ENCODE peak calls at places on chromosomes 2 and 18, in four cellular contexts. V, P, S and E are unnamed samples.

GRCh38 chr2:177281400-177282021 is 17.0 kb upstream of the NFE2L2 start:
- DNase-seq in V (no peak), P (no peak), S (no peak), E (no peak)

GRCh38 chr2:210461401-210461800 is 15.2 kb downstream of the LANCL1 start:
- DNase-seq in V (no peak), P (no peak), S (no peak), E (no peak)

GRCh38 chr2:147665035-147665434 is 179.8 kb upstream of the ACVR2A start:
- DNase-seq in V (no peak), P (no peak), S (no peak), E (no peak)

GRCh38 chr18:65752625-65753325 is 2.0 kb downstream of the CDH7 start:
- DNase-seq in V (no peak), P (no peak), S (no peak), E (no peak)

GRCh38 chr2:17958486-17959092 is 80.1 kb downstream of the KCNS3 start:
- DNase-seq in V (no peak), P (no peak), S (no peak), E (no peak)

GRCh38 chr2:69711971-69712370 is 30.0 kb upstream of the ANXA4 start:
- DNase-seq in V (no peak), P (no peak), S (no peak), E (no peak)

GRCh38 chr2:127655209-127656073 is 9.5 kb downstream of the GPR17 start:
- DNase-seq in V (no peak), P (no peak), S (no peak), E (no peak)

GRCh38 chr2:157052685-157053224 is 204.8 kb upstream of the GALNT5 start:
- DNase-seq in V (peak), P (no peak), S (peak), E (no peak)

GRCh38 chr2:143165291-143165690 is 36.1 kb downstream of the ARHGAP15 start:
- DNase-seq in V (no peak), P (no peak), S (no peak), E (no peak)

GRCh38 chr2:143398701-143399260 is 269.6 kb downstream of the ARHGAP15 start:
- DNase-seq in V (no peak), P (no peak), S (no peak), E (no peak)

GRCh38 chr2:239917128-239917956 is 107.8 kb downstream of the NDUFA10 start:
- DNase-seq in V (no peak), P (no peak), S (no peak), E (no peak)

GRCh38 chr18:8493141-8493540 is 116.1 kb upstream of the RAB12 start:
- DNase-seq in V (no peak), P (no peak), S (no peak), E (no peak)

GRCh38 chr2:50957880-50958279 is 74.1 kb downstream of the NRXN1 start:
- DNase-seq in V (peak), P (no peak), S (no peak), E (no peak)

GRCh38 chr2:69222984-69223658 is 163.9 kb downstream of the GFPT1 start:
- DNase-seq in V (peak), P (no peak), S (no peak), E (no peak)

GRCh38 chr2:119184512-119184911 is 26.0 kb upstream of the C1QL2 start:
- DNase-seq in V (no peak), P (no peak), S (no peak), E (no peak)

GRCh38 chr2:144198116-144198515 is 321.8 kb downstream of the ZEB2 start:
- DNase-seq in V (peak), P (no peak), S (peak), E (no peak)

GRCh38 chr2:233584210-233584609 is 17.6 kb upstream of the USP40 start:
- DNase-seq in V (no peak), P (no peak), S (no peak), E (no peak)

GRCh38 chr2:149715005-149715592 is 127.5 kb upstream of the MMADHC start:
- DNase-seq in V (peak), P (no peak), S (peak), E (peak)

GRCh38 chr2:127355407-127356008 is 32.3 kb downstream of the MAP3K2 start:
- DNase-seq in V (no peak), P (peak), S (peak), E (no peak)

GRCh38 chr2:101815739-101816391 is 118.4 kb downstream of the MAP4K4 start:
- DNase-seq in V (no peak), P (no peak), S (no peak), E (no peak)

GRCh38 chr2:119088416-119088815 is 70.1 kb downstream of the C1QL2 start:
- DNase-seq in V (no peak), P (no peak), S (no peak), E (no peak)

GRCh38 chr18:9961031-9961430 is 47.2 kb downstream of the VAPA start:
- DNase-seq in V (no peak), P (no peak), S (no peak), E (no peak)

GRCh38 chr2:46308081-46308480 is 10.9 kb downstream of the EPAS1 start:
- DNase-seq in V (no peak), P (no peak), S (no peak), E (no peak)

GRCh38 chr2:169705927-169706326 is 11.7 kb downstream of the PHOSPHO2 start:
- DNase-seq in V (peak), P (no peak), S (no peak), E (no peak)

GRCh38 chr18:7645756-7646155 is 78.6 kb downstream of the PTPRM start:
- DNase-seq in V (no peak), P (no peak), S (no peak), E (no peak)

GRCh38 chr2:95034818-95035217 is 9.3 kb downstream of the MAL start:
- DNase-seq in V (no peak), P (no peak), S (no peak), E (no peak)

GRCh38 chr2:84879595-84880394 is 1.1 kb downstream of the TRABD2A start:
- DNase-seq in V (no peak), P (no peak), S (no peak), E (peak)

GRCh38 chr2:135219226-135219625 is 167.1 kb downstream of the RAB3GAP1 start:
- DNase-seq in V (no peak), P (no peak), S (no peak), E (no peak)

GRCh38 chr2:183149489-183149888 is 25.2 kb downstream of the NUP35 start:
- DNase-seq in V (peak), P (no peak), S (no peak), E (no peak)

GRCh38 chr2:177275041-177275440 is 10.5 kb upstream of the NFE2L2 start:
- DNase-seq in V (peak), P (no peak), S (no peak), E (no peak)

GRCh38 chr2:104405628-104406027 is 448.3 kb upstream of the POU3F3 start:
- DNase-seq in V (no peak), P (no peak), S (no peak), E (no peak)

GRCh38 chr2:96265349-96265839 is 403 bp downstream of the TMEM127 start:
- DNase-seq in V (no peak), P (peak), S (peak), E (no peak)

GRCh38 chr2:96264086-96264485 is 1.7 kb downstream of the TMEM127 start:
- DNase-seq in V (peak), P (no peak), S (no peak), E (no peak)

GRCh38 chr2:96265840-96266569 is at the start of the genes CIAO1 and TMEM127:
- DNase-seq in V (peak), P (peak), S (peak), E (peak)

GRCh38 chr2:96262306-96262705 is 3.5 kb downstream of the TMEM127 start:
- DNase-seq in V (no peak), P (no peak), S (no peak), E (no peak)

GRCh38 chr2:96264656-96265348 is 995 bp downstream of the TMEM127 start:
- DNase-seq in V (peak), P (no peak), S (peak), E (no peak)
- TF ChIP-seq MAFK in V (no peak), P (no peak), S (no peak), E (no peak)

DNA sequence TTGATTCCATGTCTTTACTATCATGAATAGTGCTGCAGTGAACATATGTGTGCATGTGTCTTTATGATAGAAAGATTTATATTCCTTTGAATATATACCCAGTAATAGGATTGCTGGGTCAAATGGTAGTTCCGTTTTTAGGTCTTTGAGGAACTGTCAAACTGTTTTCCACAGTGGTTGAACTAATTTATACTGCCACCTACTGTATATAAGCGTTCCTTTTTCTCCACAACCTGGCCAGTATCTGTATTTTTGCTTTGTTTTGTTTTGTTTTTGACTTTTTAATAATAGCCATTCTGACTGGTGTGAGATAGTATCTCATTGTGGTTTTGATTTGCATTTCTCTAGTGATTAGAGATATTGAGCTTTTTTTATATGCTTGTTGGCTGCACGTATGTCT is 641.6 kb downstream of the SUCLG1 start:
- DNase-seq in V (no peak), P (no peak), S (no peak), E (no peak)
- H2AFZ ChIP-seq in V (no peak), P (no peak), S (no peak), E (no peak)

GRCh38 chr18:24176727-24177416 is 38.0 kb downstream of the CABYR start:
- DNase-seq in V (peak), P (peak), S (peak), E (peak)
- TF ChIP-seq MAFK in V (no peak), P (no peak), S (no peak), E (no peak)

GRCh38 chr18:60189840-60190239 is 182.7 kb downstream of the MC4R start:
- DNase-seq in V (no peak), P (no peak), S (no peak), E (no peak)
- H2AFZ ChIP-seq in V (no peak), P (no peak), S (no peak), E (no peak)

GRCh38 chr2:38596229-38596628 is 6.5 kb downstream of the HNRNPLL start:
- DNase-seq in V (no peak), P (no peak), S (no peak), E (no peak)

GRCh38 chr2:38591152-38591551 is 11.6 kb downstream of the HNRNPLL start:
- DNase-seq in V (peak), P (no peak), S (no peak), E (no peak)

GRCh38 chr2:38590053-38590452 is 12.7 kb downstream of the HNRNPLL start:
- DNase-seq in V (no peak), P (no peak), S (no peak), E (no peak)

GRCh38 chr2:38597115-38597514 is 5.6 kb downstream of the HNRNPLL start:
- DNase-seq in V (no peak), P (no peak), S (no peak), E (no peak)

DNA sequence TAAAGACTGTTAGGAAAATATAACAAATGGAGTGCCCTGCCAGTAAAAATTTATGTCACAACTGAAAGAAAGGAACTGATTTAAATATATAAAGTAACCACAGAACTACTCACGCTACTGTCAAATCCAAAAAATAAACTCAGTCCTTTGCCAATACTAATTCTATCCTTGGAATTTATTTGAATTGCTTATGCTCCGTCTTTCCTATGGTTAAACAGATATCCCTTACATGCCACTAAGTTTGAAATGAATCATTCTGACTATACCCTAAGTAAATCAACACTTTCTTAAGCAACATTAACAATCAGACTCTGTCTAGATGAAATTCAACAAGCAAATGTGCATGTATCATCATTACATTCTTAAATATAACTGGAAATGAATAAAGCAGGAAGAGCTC is 9.8 kb downstream of the HNRNPLL start:
- DNase-seq in V (peak), P (no peak), S (no peak), E (no peak)
- TF ChIP-seq MAFK in V (no peak), P (no peak), S (no peak), E (no peak)

DNA sequence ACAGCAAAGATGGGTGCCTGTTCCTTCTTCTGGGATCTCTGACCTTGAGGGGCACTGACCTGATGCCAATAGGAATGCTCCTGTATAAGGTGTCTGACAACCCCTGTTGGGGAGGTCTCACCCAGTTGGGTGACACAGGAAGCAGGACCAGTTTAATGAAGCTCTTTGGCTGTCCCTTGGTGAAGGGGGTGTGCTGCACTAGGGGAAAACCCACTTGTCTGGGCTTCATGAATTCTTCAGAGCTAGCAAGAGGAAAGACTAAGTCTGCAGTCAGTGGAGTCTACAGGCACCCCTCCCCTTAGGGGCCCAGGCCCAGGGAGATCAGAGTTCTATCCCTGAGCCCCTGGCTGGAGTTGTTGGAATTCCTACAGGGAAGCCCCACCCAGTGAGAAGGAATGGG is 550.8 kb upstream of the CHAC2 start:
- DNase-seq in V (no peak), P (no peak), S (no peak), E (no peak)
- H2AFZ ChIP-seq in V (no peak), P (no peak), S (no peak), E (no peak)

GRCh38 chr2:203782262-203782976 is 76.0 kb downstream of the CD28 start:
- DNase-seq in V (peak), P (peak), S (peak), E (peak)
- TF ChIP-seq MAFK in V (peak), P (no peak), S (no peak), E (no peak)

GRCh38 chr2:9258953-9259399 is 52.4 kb downstream of the ASAP2 start:
- DNase-seq in V (no peak), P (no peak), S (no peak), E (no peak)
- H2AFZ ChIP-seq in V (peak), P (no peak), S (no peak), E (no peak)

GRCh38 chr18:70709124-70709523 is 420.3 kb downstream of the SOCS6 start:
- DNase-seq in V (no peak), P (no peak), S (no peak), E (no peak)

GRCh38 chr18:70705831-70706416 is 417.1 kb downstream of the SOCS6 start:
- DNase-seq in V (no peak), P (no peak), S (no peak), E (no peak)

DNA sequence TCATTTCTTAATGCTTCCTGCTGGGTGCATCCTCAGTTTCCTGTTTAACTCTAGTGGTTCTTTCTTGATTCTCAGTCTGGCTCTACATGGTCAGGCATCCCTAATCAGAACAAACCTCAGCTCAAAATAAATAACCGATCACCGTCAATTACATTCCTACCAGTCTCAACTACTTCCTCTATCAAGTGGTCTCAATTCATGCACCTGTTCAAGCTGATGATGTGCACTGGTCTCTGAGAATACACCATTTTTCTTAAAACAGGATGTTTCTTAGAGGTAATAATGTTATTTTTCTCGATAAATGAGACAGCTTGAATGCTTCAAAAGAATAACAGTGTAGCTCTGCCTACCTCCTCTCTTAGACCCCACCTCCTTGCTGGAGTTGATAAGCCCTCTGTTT is 420.9 kb downstream of the SOCS6 start:
- DNase-seq in V (no peak), P (no peak), S (no peak), E (no peak)
- TF ChIP-seq MAFK in V (no peak), P (no peak), S (no peak), E (no peak)